ENCODE peak calls at places on chromosomes 4 and X, in five cellular contexts. Z is dermis microvascular lymphatic vessel endothelial cell; V is SW480; Y is GDM1; F is activated naive CD4-positive, alpha-beta T cell. U is an unnamed sample.

GRCh38 chr4:87961993-87962791 is 13.3 kb upstream of the SPP1 start:
- DNase-seq in V (no peak), Z (peak; percentile 11), F (no peak), Y (no peak), U (no peak)

GRCh38 chr4:156053174-156053573 is 99.5 kb upstream of the CTSO start:
- DNase-seq in V (no peak), Z (no peak), Y (no peak), F (no peak), U (no peak)

GRCh38 chr4:74886490-74886889 is 46.4 kb upstream of the PARM1 start:
- DNase-seq in Y (peak; percentile 27), Z (peak; percentile 84), V (no peak), F (no peak), U (no peak)

GRCh38 chrX:17519349-17519748 is 144.3 kb downstream of the NHS start:
- DNase-seq in Y (no peak), F (no peak), V (no peak), Z (peak; percentile 2), U (no peak)

GRCh38 chr4:16253127-16253960 is 27.1 kb upstream of the TAPT1 start:
- DNase-seq in Z (peak; percentile 5), V (no peak), F (no peak), Y (no peak), U (peak; percentile 32)

GRCh38 chrX:40867352-40867751 is 132.0 kb upstream of the MED14 start:
- DNase-seq in V (peak; percentile 60), Y (no peak), Z (peak; percentile 87), F (no peak), U (peak; percentile 62)

GRCh38 chrX:97230948-97231347 is 347.2 kb downstream of the RPA4 start:
- DNase-seq in V (no peak), Y (no peak), Z (no peak), F (no peak), U (no peak)

GRCh38 chr4:155759372-155760252 is 791 bp downstream of the GUCY1B1 start:
- DNase-seq in Y (no peak), F (no peak), Z (peak; percentile 9), V (no peak), U (no peak)

GRCh38 chr4:155787113-155787710 is 28.4 kb downstream of the GUCY1B1 start:
- DNase-seq in F (no peak), V (peak; percentile 53), Z (peak; percentile 53), Y (peak; percentile 46), U (peak; percentile 75)

GRCh38 chr4:122584517-122584916 is 36.3 kb downstream of the IL21 start:
- DNase-seq in V (no peak), F (no peak), Y (no peak), Z (peak; percentile 80), U (peak; percentile 95)

GRCh38 chrX:20061869-20062254 is 54.8 kb downstream of the MAP7D2 start:
- DNase-seq in V (no peak), Y (no peak), Z (no peak), F (no peak), U (no peak)

GRCh38 chrX:132957211-132958085 is 981 bp downstream of the HS6ST2 start:
- DNase-seq in Z (no peak), V (no peak), F (no peak), Y (no peak), U (no peak)

GRCh38 chr4:76802546-76803021 is 95.4 kb downstream of the SOWAHB start:
- DNase-seq in F (no peak), Z (no peak), V (no peak), Y (no peak), U (no peak)

GRCh38 chrX:47514553-47515235 is 31.7 kb upstream of the ZNF41 start:
- DNase-seq in V (peak; percentile 32), Z (no peak), F (no peak), Y (no peak), U (no peak)

GRCh38 chr4:21769404-21770147 is 179.0 kb downstream of the KCNIP4 start:
- DNase-seq in Y (no peak), Z (peak; percentile 86), V (peak; percentile 61), F (no peak), U (peak; percentile 48)

GRCh38 chr4:76504613-76505465 is 69.8 kb downstream of the SHROOM3 start:
- DNase-seq in Y (peak; percentile 19), F (no peak), V (peak; percentile 39), Z (peak; percentile 55), U (peak; percentile 84)

GRCh38 chrX:54776987-54777672 is 20.9 kb downstream of the ITIH6 start:
- DNase-seq in V (no peak), Z (no peak), F (no peak), Y (no peak), U (no peak)